ENCODE peak calls at places on chromosomes 5 and 9, in seven cellular contexts. Q is NCI-H748 treated with DMSO at 0.1 percent for 48 hours, B is HL-60, F is HEK293T, J is RPMI7951, T is iPS DF 6.9, N is EH. W is an unnamed sample.

GRCh38 chr9:135135171-135135926 is 47.9 kb downstream of the OLFM1 start:
- DNase-seq in Q (no peak), B (no peak), F (no peak), J (no peak), T (no peak), N (no peak), W (no peak)

GRCh38 chr9:91148306-91148705 is 213.4 kb downstream of the AUH start:
- DNase-seq in Q (no peak), B (no peak), F (no peak), J (no peak), T (no peak), N (no peak), W (no peak)

GRCh38 chr9:136722093-136722968 is 10.0 kb downstream of the DIPK1B start:
- DNase-seq in Q (no peak), B (no peak), F (no peak), J (no peak), T (no peak), N (no peak), W (no peak)

GRCh38 chr5:86155763-86156162 is 462.0 kb upstream of the COX7C start:
- DNase-seq in Q (no peak), B (no peak), F (no peak), J (no peak), T (no peak), N (no peak), W (no peak)

GRCh38 chr9:124723352-124723751 is 47.8 kb downstream of the NR6A1 start:
- DNase-seq in Q (no peak), B (no peak), F (no peak), J (no peak), T (no peak), N (no peak), W (no peak)

GRCh38 chr5:73433982-73434342 is 14.6 kb downstream of the FOXD1 start:
- DNase-seq in Q (no peak), B (no peak), F (no peak), J (no peak), T (no peak), N (peak), W (no peak)

GRCh38 chr5:5291357-5291756 is 131.1 kb upstream of the ICE1 start:
- DNase-seq in Q (no peak), B (no peak), F (no peak), J (peak), T (no peak), N (peak), W (no peak)

GRCh38 chr9:123368481-123369153 is 12.6 kb downstream of the CRB2 start:
- DNase-seq in Q (no peak), B (no peak), F (no peak), J (no peak), T (no peak), N (no peak), W (no peak)

GRCh38 chr9:14466429-14466818 is 152.5 kb upstream of the NFIB start:
- DNase-seq in Q (no peak), B (no peak), F (no peak), J (no peak), T (no peak), N (no peak), W (peak)

GRCh38 chr5:40046792-40047191 is 622.0 kb upstream of the DAB2 start:
- DNase-seq in Q (no peak), B (no peak), F (no peak), J (peak), T (no peak), N (peak), W (no peak)

GRCh38 chr5:91642592-91642991 is 259.5 kb upstream of the ARRDC3 start:
- DNase-seq in Q (no peak), B (no peak), F (no peak), J (no peak), T (no peak), N (no peak), W (no peak)

GRCh38 chr9:136387217-136387616 is 12.8 kb downstream of the SNAPC4 start:
- DNase-seq in Q (no peak), B (no peak), F (no peak), J (no peak), T (no peak), N (no peak), W (no peak)

GRCh38 chr5:98816574-98817222 is 43.2 kb downstream of the RGMB start:
- DNase-seq in Q (no peak), B (no peak), F (no peak), J (no peak), T (no peak), N (no peak), W (no peak)

GRCh38 chr9:24614070-24614469 is 68.4 kb upstream of the IZUMO3 start:
- DNase-seq in Q (no peak), B (no peak), F (no peak), J (no peak), T (no peak), N (no peak), W (peak)

GRCh38 chr9:1071730-1072129 is 21.6 kb downstream of the DMRT2 start:
- DNase-seq in Q (peak), B (no peak), F (no peak), J (no peak), T (no peak), N (no peak), W (no peak)

GRCh38 chr5:106393276-106393675 is 1277.5 kb downstream of the EFNA5 start:
- DNase-seq in Q (no peak), B (no peak), F (no peak), J (peak), T (no peak), N (no peak), W (no peak)

GRCh38 chr5:114360816-114361723 is 800 bp upstream of the KCNN2 start:
- DNase-seq in Q (peak), B (peak), F (peak), J (no peak), T (no peak), N (peak), W (peak)

GRCh38 chr9:76691761-76692313 is 72.4 kb upstream of the PCA3 start:
- DNase-seq in Q (peak), B (no peak), F (peak), J (no peak), T (no peak), N (no peak), W (no peak)

GRCh38 chr5:55694152-55694830 is 17.8 kb downstream of the SLC38A9 start:
- DNase-seq in Q (peak), B (peak), F (peak), J (peak), T (no peak), N (peak), W (no peak)

GRCh38 chr5:74903165-74903787 is 37.1 kb upstream of the FAM169A start:
- DNase-seq in Q (no peak), B (no peak), F (peak), J (no peak), T (peak), N (no peak), W (peak)

GRCh38 chr9:136705564-136705963 is 6.8 kb upstream of the DIPK1B start:
- DNase-seq in Q (no peak), B (peak), F (no peak), J (no peak), T (no peak), N (no peak), W (no peak)

GRCh38 chr9:126527109-126527825 is 86.5 kb upstream of the LMX1B start:
- DNase-seq in Q (no peak), B (no peak), F (no peak), J (no peak), T (no peak), N (no peak), W (no peak)

GRCh38 chr5:121949885-121950284 is 11.9 kb upstream of the SRFBP1 start:
- DNase-seq in Q (peak), B (peak), F (peak), J (peak), T (no peak), N (peak), W (no peak)

GRCh38 chr9:116355153-116355827 is 201.7 kb downstream of the PAPPA start:
- DNase-seq in Q (no peak), B (no peak), F (no peak), J (peak), T (no peak), N (no peak), W (no peak)

GRCh38 chr9:31304576-31304975 is 1079.9 kb upstream of the ACO1 start:
- DNase-seq in Q (no peak), B (no peak), F (no peak), J (peak), T (no peak), N (no peak), W (no peak)

GRCh38 chr5:123089572-123089970 is 530 bp downstream of the PRDM6 start:
- DNase-seq in Q (peak), B (no peak), F (peak), J (no peak), T (no peak), N (peak), W (no peak)

GRCh38 chr9:83154087-83154736 is 91.3 kb upstream of the RASEF start:
- DNase-seq in Q (no peak), B (no peak), F (no peak), J (peak), T (no peak), N (peak), W (no peak)

GRCh38 chr5:24642022-24642421 is 2.8 kb downstream of the CDH10 start:
- DNase-seq in Q (peak), B (no peak), F (no peak), J (peak), T (no peak), N (peak), W (no peak)

GRCh38 chr9:91188719-91189590 is 172.8 kb downstream of the AUH start:
- DNase-seq in Q (no peak), B (no peak), F (no peak), J (no peak), T (no peak), N (no peak), W (no peak)

GRCh38 chr9:70218767-70219166 is 40.0 kb upstream of the SMC5 start:
- DNase-seq in Q (no peak), B (no peak), F (no peak), J (peak), T (no peak), N (peak), W (no peak)